ENCODE peak calls at places on chromosomes 2 and 18, in six cellular contexts. C is T-helper 17 cell, R is A172, Q is non-pigmented ciliary epithelial cell, K is HT-29, Y is left lung. H is an unnamed sample.

GRCh38 chr18:66872277-66872676 is 268.4 kb upstream of the CDH19 start:
- DNase-seq in C (no peak), R (no peak), Q (no peak), K (peak), Y (no peak), H (no peak)

GRCh38 chr2:42876280-42876840 is 84.0 kb upstream of the HAAO start:
- DNase-seq in C (no peak), R (no peak), Q (no peak), K (no peak), Y (no peak), H (no peak)

GRCh38 chr2:197969391-197969893 is 165.0 kb downstream of the PLCL1 start:
- DNase-seq in C (no peak), R (no peak), Q (peak), K (no peak), Y (no peak), H (peak)

GRCh38 chr2:174779361-174779928 is 15.2 kb upstream of the CHRNA1 start:
- DNase-seq in C (no peak), R (peak), Q (no peak), K (no peak), Y (no peak), H (peak)

GRCh38 chr2:146246734-146247523 is 1597.9 kb upstream of the ACVR2A start:
- DNase-seq in C (no peak), R (no peak), Q (no peak), K (no peak), Y (no peak), H (no peak)

GRCh38 chr2:47414682-47415458 is 11.9 kb downstream of the MSH2 start:
- DNase-seq in C (no peak), R (no peak), Q (no peak), K (no peak), Y (no peak), H (peak)

GRCh38 chr18:50790956-50791355 is 28.9 kb downstream of the MRO start:
- DNase-seq in C (no peak), R (no peak), Q (no peak), K (no peak), Y (no peak), H (no peak)

GRCh38 chr2:68487773-68488355 is 20.5 kb downstream of the APLF start:
- DNase-seq in C (no peak), R (peak), Q (no peak), K (peak), Y (no peak), H (peak)

GRCh38 chr18:41870191-41870590 is 84.8 kb upstream of the PIK3C3 start:
- DNase-seq in C (no peak), R (no peak), Q (no peak), K (no peak), Y (no peak), H (no peak)

GRCh38 chr18:37450434-37451133 is 115.0 kb downstream of the CELF4 start:
- DNase-seq in C (no peak), R (no peak), Q (no peak), K (no peak), Y (no peak), H (no peak)

GRCh38 chr2:167726788-167727187 is 520.6 kb downstream of the STK39 start:
- DNase-seq in C (no peak), R (no peak), Q (no peak), K (no peak), Y (no peak), H (no peak)

GRCh38 chr2:10487144-10488104 is 39.3 kb upstream of the ODC1 start:
- DNase-seq in C (no peak), R (no peak), Q (no peak), K (peak), Y (no peak), H (no peak)

GRCh38 chr2:192487636-192488035 is 292.9 kb upstream of the TMEFF2 start:
- DNase-seq in C (no peak), R (peak), Q (no peak), K (peak), Y (no peak), H (no peak)

GRCh38 chr2:99827296-99827999 is 314.9 kb downstream of the AFF3 start:
- DNase-seq in C (no peak), R (no peak), Q (no peak), K (no peak), Y (no peak), H (no peak)